ENCODE peak calls at places on chromosomes 13 and 19, in seven cellular contexts. C is stimulated activated CD4-positive, alpha-beta T cell treated with anti-CD3 and anti-CD28 coated beads, Interleukin-15, amount 100 ng/mL, for 24 hours; I is heart left ventricle; N is Caki2; B is WERI-Rb-1; E is mucosa of gallbladder; A is activated T-cell treated with anti-CD3 and anti-CD28 coated beads, Interleukin-2, amount 50 U/mL, for 72 hours. S is an unnamed sample.

GRCh38 chr19:28514166-28514565 is 698.8 kb downstream of the UQCRFS1 start:
- DNase-seq in C (no peak), I (no peak), N (no peak), B (no peak), E (no peak), A (no peak), S (no peak)

GRCh38 chr13:33846306-33847062 is 28.5 kb downstream of the RFC3 start:
- DNase-seq in C (no peak), I (no peak), N (no peak), B (no peak), E (no peak), A (no peak), S (no peak)

GRCh38 chr13:43835701-43836100 is 43.8 kb downstream of the CCDC122 start:
- DNase-seq in C (no peak), I (no peak), N (no peak), B (no peak), E (no peak), A (no peak), S (no peak)

GRCh38 chr13:76735641-76736040 is 150.6 kb downstream of the KCTD12 start:
- DNase-seq in C (no peak), I (no peak), N (no peak), B (no peak), E (no peak), A (no peak), S (no peak)

GRCh38 chr13:98563071-98563470 is 13.8 kb downstream of the STK24 start:
- DNase-seq in C (no peak), I (no peak), N (no peak), B (no peak), E (no peak), A (no peak), S (no peak)

GRCh38 chr19:53903055-53903680 is 5.9 kb upstream of the CACNG7 start:
- DNase-seq in C (no peak), I (no peak), N (peak), B (no peak), E (peak), A (peak), S (no peak)

GRCh38 chr13:94020426-94020825 is 459.1 kb downstream of the DCT start:
- DNase-seq in C (no peak), I (no peak), N (no peak), B (no peak), E (no peak), A (no peak), S (no peak)

GRCh38 chr19:10681658-10682057 is 19.6 kb upstream of the QTRT1 start:
- DNase-seq in C (no peak), I (no peak), N (no peak), B (no peak), E (no peak), A (no peak), S (no peak)

GRCh38 chr13:69459346-69459745 is 648.3 kb upstream of the ATXN8OS start:
- DNase-seq in C (no peak), I (no peak), N (no peak), B (no peak), E (no peak), A (no peak), S (no peak)